ENCODE peak calls at places on chromosomes 6 and 20, in five cellular contexts. Q is HTR-8/SVneo; B is IMR-90; U is Caco-2; H is activated CD4-positive, alpha-beta T cell treated with anti-CD3 and anti-CD28 coated beads, Interleukin-2, amount 50 U/mL, for 1 hour. P is an unnamed sample.

GRCh38 chr20:38591484-38592410 is 9.9 kb upstream of the ARHGAP40 start:
- DNase-seq in Q (no peak), B (no peak), U (no peak), H (no peak), P (no peak)

GRCh38 chr6:63636516-63636968 is 940 bp downstream of the PHF3 start:
- DNase-seq in Q (no peak), B (peak; percentile 19), U (peak; percentile 49), H (peak; percentile 53), P (peak; percentile 41)

GRCh38 chr6:34182751-34183531 is 37.1 kb upstream of the GRM4 start:
- DNase-seq in Q (no peak), B (no peak), U (no peak), H (peak; percentile 61), P (peak; percentile 48)

GRCh38 chr20:37376324-37376723 is 30.4 kb downstream of the SRC start:
- DNase-seq in Q (no peak), B (no peak), U (no peak), H (no peak), P (no peak)

GRCh38 chr6:150813319-150813992 is 52.0 kb upstream of the MTHFD1L start:
- DNase-seq in Q (no peak), B (peak; percentile 83), U (no peak), H (peak; percentile 4), P (peak; percentile 35)

GRCh38 chr20:38435555-38435939 is 419 bp upstream of the SNHG17 start:
- DNase-seq in Q (peak; percentile 33), B (peak; percentile 75), U (no peak), H (no peak), P (no peak)

GRCh38 chr20:32796383-32797159 is 23.2 kb upstream of the MAPRE1 start:
- DNase-seq in Q (no peak), B (no peak), U (no peak), H (no peak), P (no peak)

GRCh38 chr20:46905364-46906125 is 10.9 kb downstream of the EYA2 start:
- DNase-seq in Q (no peak), B (no peak), U (no peak), H (no peak), P (no peak)

GRCh38 chr6:166904101-166904746 is 52.1 kb downstream of the RNASET2 start:
- DNase-seq in Q (no peak), B (peak; percentile 12), U (no peak), H (no peak), P (no peak)

GRCh38 chr6:89530982-89531381 is 98.0 kb downstream of the ANKRD6 start:
- DNase-seq in Q (no peak), B (no peak), U (no peak), H (no peak), P (no peak)

GRCh38 chr6:44478591-44479254 is 91.2 kb downstream of the CDC5L start:
- DNase-seq in Q (no peak), B (no peak), U (no peak), H (no peak), P (no peak)

GRCh38 chr6:150325093-150325772 is 43.6 kb upstream of the IYD start:
- DNase-seq in Q (no peak), B (no peak), U (no peak), H (no peak), P (no peak)

GRCh38 chr6:33714385-33715040 is 3.0 kb upstream of the UQCC2 start:
- DNase-seq in Q (no peak), B (no peak), U (no peak), H (no peak), P (no peak)

GRCh38 chr6:147970970-147971369 is 371.7 kb upstream of the SASH1 start:
- DNase-seq in Q (no peak), B (peak; percentile 5), U (peak; percentile 18), H (no peak), P (no peak)

GRCh38 chr20:19757487-19757972 is 528 bp upstream of the RIN2 start:
- DNase-seq in Q (peak; percentile 39), B (peak; percentile 70), U (peak; percentile 84), H (no peak), P (no peak)

GRCh38 chr6:134602123-134602522 is 284.2 kb upstream of the SGK1 start:
- DNase-seq in Q (no peak), B (no peak), U (no peak), H (no peak), P (no peak)

GRCh38 chr6:135438907-135439535 is 58.5 kb downstream of the AHI1 start:
- DNase-seq in Q (peak; percentile 34), B (peak; percentile 58), U (peak; percentile 22), H (no peak), P (no peak)

GRCh38 chr20:40488401-40488800 is 200.6 kb downstream of the MAFB start:
- DNase-seq in Q (no peak), B (no peak), U (no peak), H (no peak), P (no peak)

GRCh38 chr6:75223461-75223860 is 17.6 kb upstream of the COL12A1 start:
- DNase-seq in Q (no peak), B (no peak), U (no peak), H (no peak), P (no peak)

GRCh38 chr20:49385471-49385870 is 97.0 kb downstream of the KCNB1 start:
- DNase-seq in Q (peak; percentile 74), B (peak; percentile 22), U (peak; percentile 69), H (no peak), P (no peak)

GRCh38 chr6:108920751-108921150 is 72.5 kb downstream of the ARMC2 start:
- DNase-seq in Q (no peak), B (no peak), U (no peak), H (no peak), P (no peak)

GRCh38 chr6:4185419-4185818 is 50.0 kb upstream of the ECI2 start:
- DNase-seq in Q (no peak), B (no peak), U (no peak), H (no peak), P (peak; percentile 3)

GRCh38 chr6:82589509-82590206 is 226.0 kb downstream of the TPBG start:
- DNase-seq in Q (peak; percentile 32), B (peak; percentile 64), U (peak; percentile 38), H (no peak), P (no peak)

GRCh38 chr6:128601060-128601459 is 80.7 kb upstream of the PTPRK start:
- DNase-seq in Q (no peak), B (peak; percentile 49), U (no peak), H (no peak), P (no peak)

GRCh38 chr6:28218312-28219248 is 6.5 kb upstream of the ZSCAN9 start:
- DNase-seq in Q (peak; percentile 70), B (peak; percentile 61), U (peak; percentile 68), H (no peak), P (no peak)

GRCh38 chr6:52914516-52914915 is 5.0 kb upstream of the GSTA3 start:
- DNase-seq in Q (no peak), B (no peak), U (no peak), H (no peak), P (no peak)